ENCODE peak calls at places on chromosomes 12 and 14, in eight cellular contexts. One of them, this sample, is unnamed.

GRCh38 chr12:132834181-132834711 is 5.6 kb upstream of the GOLGA3 start:
- DNase-seq in cardiac muscle cell: no peak
- DNase-seq in upper lobe of right lung: no peak
- DNase-seq in AG10803: no peak
- DNase-seq in Panc1: no peak
- DNase-seq in hepatocyte: no peak
- DNase-seq in WTC11: no peak
- DNase-seq in fibroblast of the aortic adventitia: no peak
- DNase-seq in this sample: no peak

GRCh38 chr12:26212988-26213387 is 17.6 kb downstream of the SSPN start:
- DNase-seq in hepatocyte: no peak
- DNase-seq in Panc1: no peak
- DNase-seq in fibroblast of the aortic adventitia: no peak
- DNase-seq in cardiac muscle cell: no peak
- DNase-seq in AG10803: no peak
- DNase-seq in WTC11: no peak
- DNase-seq in upper lobe of right lung: no peak
- DNase-seq in this sample: no peak

GRCh38 chr12:127115468-127116035 is 1151.4 kb upstream of the TMEM132C start:
- DNase-seq in upper lobe of right lung: no peak
- DNase-seq in AG10803: no peak
- DNase-seq in hepatocyte: no peak
- DNase-seq in cardiac muscle cell: no peak
- DNase-seq in Panc1: no peak
- DNase-seq in WTC11: no peak
- DNase-seq in fibroblast of the aortic adventitia: no peak
- DNase-seq in this sample: no peak

GRCh38 chr14:32102968-32103367 is 25.9 kb downstream of the ARHGAP5 start:
- DNase-seq in hepatocyte: no peak
- DNase-seq in AG10803: no peak
- DNase-seq in upper lobe of right lung: no peak
- DNase-seq in cardiac muscle cell: no peak
- DNase-seq in Panc1: no peak
- DNase-seq in WTC11: no peak
- DNase-seq in fibroblast of the aortic adventitia: no peak
- DNase-seq in this sample: no peak

GRCh38 chr12:42213023-42213422 is 25.0 kb downstream of the YAF2 start:
- DNase-seq in fibroblast of the aortic adventitia: peak
- DNase-seq in upper lobe of right lung: no peak
- DNase-seq in hepatocyte: peak
- DNase-seq in WTC11: no peak
- DNase-seq in AG10803: no peak
- DNase-seq in cardiac muscle cell: no peak
- DNase-seq in Panc1: no peak
- DNase-seq in this sample: peak

GRCh38 chr12:1883513-1883912 is 34.9 kb downstream of the CACNA2D4 start:
- DNase-seq in Panc1: no peak
- DNase-seq in WTC11: no peak
- DNase-seq in AG10803: no peak
- DNase-seq in cardiac muscle cell: no peak
- DNase-seq in hepatocyte: no peak
- DNase-seq in fibroblast of the aortic adventitia: no peak
- DNase-seq in upper lobe of right lung: no peak
- DNase-seq in this sample: no peak

GRCh38 chr14:102545461-102546265 is 36.1 kb upstream of the ANKRD9 start:
- DNase-seq in upper lobe of right lung: no peak
- DNase-seq in hepatocyte: peak
- DNase-seq in Panc1: no peak
- DNase-seq in WTC11: peak
- DNase-seq in AG10803: peak
- DNase-seq in fibroblast of the aortic adventitia: no peak
- DNase-seq in cardiac muscle cell: peak
- DNase-seq in this sample: peak

GRCh38 chr14:51087024-51087423 is 7.9 kb downstream of the TRIM9 start:
- DNase-seq in WTC11: peak
- DNase-seq in hepatocyte: peak
- DNase-seq in AG10803: no peak
- DNase-seq in cardiac muscle cell: no peak
- DNase-seq in upper lobe of right lung: no peak
- DNase-seq in fibroblast of the aortic adventitia: no peak
- DNase-seq in Panc1: no peak
- DNase-seq in this sample: peak

GRCh38 chr12:49783917-49784676 is 42.7 kb downstream of the TMBIM6 start:
- DNase-seq in cardiac muscle cell: peak
- DNase-seq in fibroblast of the aortic adventitia: peak
- DNase-seq in WTC11: no peak
- DNase-seq in AG10803: peak
- DNase-seq in Panc1: no peak
- DNase-seq in upper lobe of right lung: no peak
- DNase-seq in hepatocyte: peak
- DNase-seq in this sample: no peak

GRCh38 chr14:61179061-61179675 is 102.0 kb downstream of the TMEM30B start:
- DNase-seq in upper lobe of right lung: no peak
- DNase-seq in hepatocyte: no peak
- DNase-seq in AG10803: peak
- DNase-seq in cardiac muscle cell: peak
- DNase-seq in Panc1: no peak
- DNase-seq in fibroblast of the aortic adventitia: no peak
- DNase-seq in WTC11: no peak
- DNase-seq in this sample: no peak

GRCh38 chr12:10027311-10028099 is 3.0 kb upstream of the CLEC9A start:
- DNase-seq in cardiac muscle cell: no peak
- DNase-seq in Panc1: no peak
- DNase-seq in WTC11: no peak
- DNase-seq in fibroblast of the aortic adventitia: no peak
- DNase-seq in hepatocyte: no peak
- DNase-seq in AG10803: peak
- DNase-seq in upper lobe of right lung: no peak
- DNase-seq in this sample: peak

GRCh38 chr14:95015046-95015445 is 142.3 kb downstream of the DICER1 start:
- DNase-seq in upper lobe of right lung: no peak
- DNase-seq in AG10803: no peak
- DNase-seq in cardiac muscle cell: no peak
- DNase-seq in WTC11: no peak
- DNase-seq in fibroblast of the aortic adventitia: no peak
- DNase-seq in hepatocyte: no peak
- DNase-seq in Panc1: no peak
- DNase-seq in this sample: no peak

GRCh38 chr12:122669397-122670070 is 33.6 kb downstream of the HCAR2 start:
- DNase-seq in Panc1: no peak
- DNase-seq in cardiac muscle cell: peak
- DNase-seq in hepatocyte: no peak
- DNase-seq in fibroblast of the aortic adventitia: peak
- DNase-seq in WTC11: no peak
- DNase-seq in AG10803: peak
- DNase-seq in upper lobe of right lung: no peak
- DNase-seq in this sample: peak
- TF ChIP-seq CTCF in Panc1: no peak
- TF ChIP-seq CTCF in cardiac muscle cell: no peak
- TF ChIP-seq CTCF in hepatocyte: no peak
- TF ChIP-seq CTCF in fibroblast of the aortic adventitia: no peak
- TF ChIP-seq CTCF in WTC11: no peak
- TF ChIP-seq CTCF in AG10803: no peak
- TF ChIP-seq CTCF in upper lobe of right lung: no peak
- TF ChIP-seq CTCF in this sample: no peak

DNA sequence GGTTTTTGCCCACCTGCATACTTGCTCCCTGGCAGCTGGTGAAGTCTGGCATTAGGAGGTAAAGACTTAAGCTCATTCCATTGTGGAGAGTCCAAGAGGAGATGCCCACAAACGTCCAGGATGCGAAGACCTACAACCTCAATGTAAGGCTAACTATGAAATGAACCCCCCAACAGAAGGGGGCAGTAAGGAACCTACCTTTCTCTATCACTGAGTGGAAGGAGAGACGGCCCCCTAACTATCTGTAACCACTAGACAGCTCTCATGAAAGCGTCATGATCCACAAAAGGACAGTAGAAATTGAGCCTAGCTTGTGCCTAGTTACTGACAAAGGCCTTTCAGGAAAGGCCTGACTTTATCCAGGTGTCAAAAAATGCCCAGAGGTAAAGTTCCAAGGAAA is 55.3 kb downstream of the ZFYVE21 start:
- DNase-seq in AG10803: no peak
- DNase-seq in WTC11: no peak
- DNase-seq in cardiac muscle cell: no peak
- DNase-seq in upper lobe of right lung: no peak
- DNase-seq in fibroblast of the aortic adventitia: no peak
- DNase-seq in hepatocyte: no peak
- DNase-seq in Panc1: no peak
- DNase-seq in this sample: no peak
- TF ChIP-seq CTCF in AG10803: no peak
- TF ChIP-seq CTCF in WTC11: no peak
- TF ChIP-seq CTCF in cardiac muscle cell: no peak
- TF ChIP-seq CTCF in upper lobe of right lung: no peak
- TF ChIP-seq CTCF in fibroblast of the aortic adventitia: no peak
- TF ChIP-seq CTCF in hepatocyte: no peak
- TF ChIP-seq CTCF in Panc1: no peak
- TF ChIP-seq CTCF in this sample: no peak

GRCh38 chr14:26255213-26255612 is 342.6 kb downstream of the NOVA1 start:
- DNase-seq in cardiac muscle cell: peak
- DNase-seq in Panc1: no peak
- DNase-seq in AG10803: peak
- DNase-seq in WTC11: no peak
- DNase-seq in fibroblast of the aortic adventitia: peak
- DNase-seq in hepatocyte: peak
- DNase-seq in upper lobe of right lung: no peak
- DNase-seq in this sample: peak
- TF ChIP-seq CTCF in cardiac muscle cell: peak
- TF ChIP-seq CTCF in Panc1: no peak
- TF ChIP-seq CTCF in AG10803: peak
- TF ChIP-seq CTCF in WTC11: no peak
- TF ChIP-seq CTCF in fibroblast of the aortic adventitia: peak
- TF ChIP-seq CTCF in hepatocyte: peak
- TF ChIP-seq CTCF in upper lobe of right lung: peak
- TF ChIP-seq CTCF in this sample: no peak

DNA sequence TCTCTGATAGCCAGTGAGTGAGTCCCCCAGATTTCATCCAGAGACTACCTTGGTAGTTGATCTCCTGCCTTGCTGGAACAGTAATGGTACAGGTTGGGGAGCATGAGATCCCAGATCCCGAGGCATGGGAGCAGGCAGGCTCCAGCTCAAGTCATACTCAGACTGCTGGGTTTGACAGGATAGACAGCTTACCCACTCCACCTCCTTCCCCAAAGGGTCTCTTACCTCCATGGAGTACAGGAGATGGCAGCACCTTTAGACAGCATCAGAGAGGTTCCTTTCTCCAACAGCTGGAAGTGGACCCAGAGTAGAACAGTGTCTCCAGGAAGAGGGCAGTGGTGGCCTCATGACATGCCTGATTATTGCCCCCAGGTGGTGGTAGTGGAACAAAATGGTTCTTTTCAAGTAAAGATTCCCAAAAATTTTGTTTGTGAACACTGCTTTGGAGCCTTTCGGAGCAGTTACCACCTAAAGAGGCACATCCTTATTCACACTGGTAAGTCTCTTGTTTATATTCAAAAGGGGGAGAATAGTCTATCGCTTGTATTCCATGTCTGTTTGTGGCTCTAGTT is 4.9 kb upstream of the CSAD start:
- DNase-seq in WTC11: no peak
- DNase-seq in cardiac muscle cell: no peak
- DNase-seq in AG10803: no peak
- DNase-seq in upper lobe of right lung: no peak
- DNase-seq in Panc1: no peak
- DNase-seq in fibroblast of the aortic adventitia: no peak
- DNase-seq in hepatocyte: no peak
- DNase-seq in this sample: no peak
- TF ChIP-seq CTCF in WTC11: no peak
- TF ChIP-seq CTCF in cardiac muscle cell: peak
- TF ChIP-seq CTCF in AG10803: no peak
- TF ChIP-seq CTCF in upper lobe of right lung: no peak
- TF ChIP-seq CTCF in Panc1: no peak
- TF ChIP-seq CTCF in fibroblast of the aortic adventitia: peak
- TF ChIP-seq CTCF in hepatocyte: no peak
- TF ChIP-seq CTCF in this sample: no peak

GRCh38 chr14:89417469-89418225 is 614 bp upstream of the FOXN3 start:
- DNase-seq in Panc1: no peak
- DNase-seq in AG10803: peak
- DNase-seq in cardiac muscle cell: peak
- DNase-seq in WTC11: peak
- DNase-seq in hepatocyte: peak
- DNase-seq in fibroblast of the aortic adventitia: peak
- DNase-seq in upper lobe of right lung: peak
- DNase-seq in this sample: peak
- TF ChIP-seq CTCF in Panc1: peak
- TF ChIP-seq CTCF in AG10803: peak
- TF ChIP-seq CTCF in cardiac muscle cell: peak
- TF ChIP-seq CTCF in WTC11: no peak
- TF ChIP-seq CTCF in hepatocyte: peak
- TF ChIP-seq CTCF in fibroblast of the aortic adventitia: peak
- TF ChIP-seq CTCF in upper lobe of right lung: peak
- TF ChIP-seq CTCF in this sample: peak

GRCh38 chr12:126055521-126055920 is 990.3 kb downstream of the AACS start:
- DNase-seq in hepatocyte: no peak
- DNase-seq in Panc1: no peak
- DNase-seq in WTC11: no peak
- DNase-seq in upper lobe of right lung: no peak
- DNase-seq in cardiac muscle cell: no peak
- DNase-seq in AG10803: peak
- DNase-seq in fibroblast of the aortic adventitia: peak
- DNase-seq in this sample: peak

DNA sequence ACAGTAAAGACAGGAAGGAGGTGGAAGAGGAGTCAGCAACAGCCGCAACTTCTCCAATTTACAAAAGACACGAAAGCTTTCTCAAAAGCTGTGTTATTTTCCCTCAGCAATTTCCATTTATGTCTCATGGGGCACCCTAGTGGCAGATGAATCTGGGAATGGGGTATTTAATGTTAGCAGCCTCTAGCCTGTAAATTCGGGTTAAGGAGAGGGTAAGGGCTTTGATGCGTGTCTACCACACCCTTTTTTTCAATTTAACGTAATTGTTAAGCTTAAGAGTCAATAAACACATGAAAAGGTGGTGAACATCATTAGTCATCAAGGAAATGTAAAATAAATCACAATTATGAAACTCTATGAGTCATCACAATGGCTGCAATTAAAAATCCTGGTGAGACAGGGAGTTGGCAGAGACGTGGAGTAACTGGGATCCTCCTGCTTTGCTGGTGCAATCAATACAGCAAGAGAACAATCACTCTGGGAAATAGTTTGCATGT is 986.4 kb downstream of the AACS start:
- DNase-seq in fibroblast of the aortic adventitia: peak
- DNase-seq in WTC11: no peak
- DNase-seq in cardiac muscle cell: peak
- DNase-seq in Panc1: no peak
- DNase-seq in upper lobe of right lung: no peak
- DNase-seq in AG10803: peak
- DNase-seq in hepatocyte: no peak
- DNase-seq in this sample: peak
- TF ChIP-seq CTCF in fibroblast of the aortic adventitia: peak
- TF ChIP-seq CTCF in WTC11: no peak
- TF ChIP-seq CTCF in cardiac muscle cell: no peak
- TF ChIP-seq CTCF in Panc1: peak
- TF ChIP-seq CTCF in upper lobe of right lung: no peak
- TF ChIP-seq CTCF in AG10803: no peak
- TF ChIP-seq CTCF in hepatocyte: no peak
- TF ChIP-seq CTCF in this sample: peak

GRCh38 chr14:38951451-38951850 is 151.6 kb downstream of the SEC23A start:
- DNase-seq in upper lobe of right lung: no peak
- DNase-seq in Panc1: no peak
- DNase-seq in AG10803: peak
- DNase-seq in WTC11: no peak
- DNase-seq in hepatocyte: no peak
- DNase-seq in fibroblast of the aortic adventitia: peak
- DNase-seq in cardiac muscle cell: peak
- DNase-seq in this sample: peak
- TF ChIP-seq CTCF in upper lobe of right lung: no peak
- TF ChIP-seq CTCF in Panc1: no peak
- TF ChIP-seq CTCF in AG10803: no peak
- TF ChIP-seq CTCF in WTC11: no peak
- TF ChIP-seq CTCF in hepatocyte: no peak
- TF ChIP-seq CTCF in fibroblast of the aortic adventitia: no peak
- TF ChIP-seq CTCF in cardiac muscle cell: no peak
- TF ChIP-seq CTCF in this sample: no peak